ENCODE peak calls at places on chromosomes 7 and 10, in eight cellular contexts. V is body of pancreas, L is tibial nerve, U is IMR-90, A is adrenal gland, E is heart left ventricle, Z is spleen, G is prostate gland. I is an unnamed sample.

GRCh38 chr7:41428330-41428729 is 274.6 kb downstream of the INHBA start:
- DNase-seq in V (no peak), L (no peak), U (peak; percentile 52), A (no peak), E (no peak), Z (no peak), G (no peak), I (no peak)

GRCh38 chr7:102094311-102094710 is 192.4 kb upstream of the SH2B2 start:
- DNase-seq in V (no peak), L (no peak), U (no peak), A (no peak), E (no peak), Z (no peak), G (no peak), I (no peak)

GRCh38 chr7:116218051-116218645 is 7.8 kb downstream of the TES start:
- DNase-seq in V (peak; percentile 20), L (no peak), U (peak; percentile 98), A (peak; percentile 41), E (peak; percentile 32), Z (no peak), G (no peak), I (no peak)

GRCh38 chr10:29517352-29517923 is 117.3 kb downstream of the SVIL start:
- DNase-seq in V (peak; percentile 36), L (no peak), U (peak; percentile 45), A (peak; percentile 60), E (no peak), Z (no peak), G (no peak), I (no peak)

GRCh38 chr10:97411411-97411810 is 10.3 kb upstream of the RRP12 start:
- DNase-seq in V (no peak), L (no peak), U (peak; percentile 37), A (no peak), E (no peak), Z (no peak), G (no peak), I (no peak)

GRCh38 chr7:88040694-88041093 is 106.6 kb downstream of the ADAM22 start:
- DNase-seq in V (no peak), L (no peak), U (no peak), A (no peak), E (no peak), Z (no peak), G (no peak), I (no peak)

GRCh38 chr7:22586806-22587180 is 86.8 kb upstream of the STEAP1B start:
- DNase-seq in V (no peak), L (no peak), U (peak; percentile 66), A (no peak), E (no peak), Z (no peak), G (no peak), I (no peak)

GRCh38 chr7:136911362-136911761 is 42.9 kb downstream of the CHRM2 start:
- DNase-seq in V (no peak), L (no peak), U (peak; percentile 65), A (no peak), E (peak; percentile 33), Z (no peak), G (no peak), I (no peak)

GRCh38 chr10:23343591-23344225 is 889 bp downstream of the C10orf67 start:
- DNase-seq in V (peak; percentile 57), L (peak; percentile 30), U (peak; percentile 30), A (peak; percentile 55), E (peak; percentile 68), Z (peak; percentile 82), G (peak; percentile 8), I (no peak)

GRCh38 chr7:50994753-50995319 is 212.1 kb upstream of the GRB10 start:
- DNase-seq in V (no peak), L (no peak), U (no peak), A (no peak), E (no peak), Z (no peak), G (no peak), I (no peak)

GRCh38 chr7:151921451-151921850 is 34.8 kb upstream of the GALNTL5 start:
- DNase-seq in V (no peak), L (no peak), U (no peak), A (no peak), E (no peak), Z (no peak), G (no peak), I (no peak)

GRCh38 chr10:102951316-102951715 is 33.2 kb downstream of the CNNM2 start:
- DNase-seq in V (no peak), L (no peak), U (peak; percentile 56), A (no peak), E (no peak), Z (no peak), G (no peak), I (no peak)

GRCh38 chr10:85995791-85996190 is 370.8 kb downstream of the GRID1 start:
- DNase-seq in V (peak; percentile 58), L (no peak), U (peak; percentile 0), A (peak; percentile 36), E (no peak), Z (no peak), G (no peak), I (no peak)

GRCh38 chr10:86364551-86365345 is 1.8 kb downstream of the GRID1 start:
- DNase-seq in V (no peak), L (no peak), U (no peak), A (no peak), E (no peak), Z (peak; percentile 69), G (no peak), I (peak; percentile 42)

GRCh38 chr10:29895436-29895835 is 163.9 kb downstream of the JCAD start:
- DNase-seq in V (peak; percentile 41), L (peak; percentile 55), U (peak; percentile 96), A (peak; percentile 59), E (peak; percentile 83), Z (no peak), G (no peak), I (no peak)

GRCh38 chr10:13920031-13920430 is 333.3 kb downstream of the PRPF18 start:
- DNase-seq in V (no peak), L (no peak), U (peak; percentile 10), A (no peak), E (no peak), Z (no peak), G (no peak), I (no peak)

GRCh38 chr7:143362126-143362961 is at the start of gene FAM131B:
- DNase-seq in V (no peak), L (no peak), U (no peak), A (no peak), E (no peak), Z (no peak), G (no peak), I (peak; percentile 51)

GRCh38 chr7:125516194-125516593 is 586.6 kb upstream of the POT1 start:
- DNase-seq in V (no peak), L (no peak), U (no peak), A (no peak), E (no peak), Z (no peak), G (no peak), I (no peak)

GRCh38 chr10:49289480-49289879 is 9.5 kb upstream of the C10orf71 start:
- DNase-seq in V (no peak), L (no peak), U (no peak), A (no peak), E (no peak), Z (no peak), G (no peak), I (no peak)

GRCh38 chr10:23198940-23199767 is 7.0 kb downstream of the PTF1A start:
- DNase-seq in V (peak; percentile 82), L (no peak), U (no peak), A (no peak), E (no peak), Z (no peak), G (no peak), I (no peak)

GRCh38 chr7:78472519-78472918 is 673.9 kb downstream of the PHTF2 start:
- DNase-seq in V (no peak), L (no peak), U (peak; percentile 93), A (no peak), E (no peak), Z (no peak), G (no peak), I (no peak)

GRCh38 chr7:107996072-107996824 is 6.7 kb downstream of the LAMB1 start:
- DNase-seq in V (no peak), L (no peak), U (peak; percentile 71), A (no peak), E (no peak), Z (no peak), G (no peak), I (no peak)
- H3K4me1 ChIP-seq in V (peaks cover 64% of the 10 kb centered on the region), L (peaks cover 36% of the 10 kb centered on the region), U (peaks cover 26% of the 10 kb centered on the region), A (peaks cover 6% of the 10 kb centered on the region), E (peaks cover 48% of the 10 kb centered on the region), Z (peaks cover 5% of the 10 kb centered on the region), G (peaks cover 12% of the 10 kb centered on the region), I (no peaks in the 10 kb centered on the region)

DNA sequence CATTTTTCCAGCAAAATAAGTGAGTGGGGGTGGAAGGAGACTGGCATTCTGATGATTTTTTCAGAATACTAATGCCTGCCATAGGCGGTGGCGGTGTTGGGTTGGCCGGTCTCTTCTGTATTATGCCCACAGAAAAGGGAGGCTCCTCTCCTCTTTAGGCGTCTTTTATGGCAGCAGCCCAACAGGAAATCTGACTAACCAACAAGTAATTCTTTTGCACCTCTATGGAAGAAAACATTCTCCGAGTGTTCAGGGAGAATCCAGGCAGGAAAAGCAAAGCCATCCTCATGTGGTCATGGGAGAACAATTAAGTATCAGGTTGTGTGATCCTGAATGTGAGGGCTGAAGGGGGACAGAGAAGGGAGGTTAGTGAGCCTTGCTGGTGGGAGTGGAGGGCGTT is 32.0 kb upstream of the ELMO1 start:
- DNase-seq in V (no peak), L (no peak), U (no peak), A (no peak), E (peak; percentile 40), Z (no peak), G (no peak), I (no peak)
- TF ChIP-seq POLR2A in V (no peak), L (no peak), U (no peak), A (no peak), E (no peak), Z (no peak), G (no peak), I (no peak)

GRCh38 chr10:71810048-71810750 is 36.9 kb upstream of the VSIR start:
- DNase-seq in V (no peak), L (no peak), U (no peak), A (peak; percentile 31), E (no peak), Z (peak; percentile 71), G (no peak), I (no peak)
- H3K27ac ChIP-seq in V (no peak overlapping the region), L (no peak overlapping the region), U (no peak overlapping the region), A (no peak overlapping the region), E (no peak overlapping the region), Z (no peak overlapping the region), G (no peak overlapping the region), I (no peak overlapping the region)

DNA sequence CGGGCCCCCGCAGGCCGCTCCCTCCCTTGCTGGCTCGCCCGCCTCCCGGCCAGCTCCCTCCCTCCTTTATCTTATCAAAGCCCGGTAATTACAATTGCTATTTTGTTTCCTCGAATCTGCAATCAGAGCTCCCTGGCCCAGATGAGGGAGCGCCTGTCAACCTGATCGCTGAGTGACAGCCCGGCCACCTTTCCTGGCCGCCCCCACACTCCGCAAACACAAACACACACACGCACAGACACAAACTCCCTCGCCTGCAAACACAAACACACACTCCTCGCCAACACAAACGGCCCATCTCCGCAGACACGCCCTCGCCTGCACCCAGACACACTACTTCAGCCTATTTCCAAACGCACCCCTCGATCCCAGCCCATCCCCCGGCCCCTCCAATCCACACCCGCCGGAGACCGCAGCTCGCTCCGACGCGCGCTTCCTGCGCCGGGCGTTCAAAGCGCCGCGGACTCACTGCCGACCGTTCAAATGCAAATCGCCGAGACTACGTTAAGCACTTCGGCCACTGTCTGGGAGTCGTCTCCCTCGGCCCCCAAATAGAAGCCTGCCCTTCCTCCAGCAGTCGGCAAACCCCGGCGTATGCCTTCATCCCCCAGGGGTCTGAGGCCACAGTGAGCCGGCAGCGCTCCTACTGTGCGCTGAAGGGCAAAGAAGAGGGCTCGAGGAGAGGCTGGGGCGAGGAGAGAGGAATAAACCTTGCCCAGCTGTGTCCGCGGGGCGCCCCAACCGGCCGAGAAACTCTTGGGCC is 3.0 kb upstream of the FGF8 start:
- DNase-seq in V (peak; percentile 34), L (no peak), U (no peak), A (peak; percentile 35), E (no peak), Z (peak; percentile 81), G (no peak), I (peak; percentile 29)
- H3K4me1 ChIP-seq in V (peaks cover 67% of the 10 kb centered on the region), L (peaks cover 40% of the 10 kb centered on the region), U (peaks cover 13% of the 10 kb centered on the region), A (peaks cover 29% of the 10 kb centered on the region), E (peaks cover 67% of the 10 kb centered on the region), Z (peaks cover 55% of the 10 kb centered on the region), G (peaks cover 8% of the 10 kb centered on the region), I (peaks cover 55% of the 10 kb centered on the region)

I was measured in Peyer's patch.